ENCODE peak calls at places on chromosomes 1 and 21, in seven cellular contexts. P is fibroblast of lung, R is K562, J is HepG2, A is H9, K is mammary epithelial cell, V is OCI-LY7. H is an unnamed sample.

GRCh38 chr1:115052454-115053083 is 22.9 kb downstream of the TSHB start:
- DNase-seq in R (peak; percentile 69), J (peak; percentile 57), A (peak; percentile 68), K (peak; percentile 63), V (peak; percentile 65), P (peak; percentile 49), H (peak; percentile 87)

GRCh38 chr1:115781343-115781742 is 12.8 kb upstream of the CASQ2 start:
- DNase-seq in J (no peak), V (no peak), A (no peak), R (no peak), P (peak; percentile 73), K (peak; percentile 95), H (no peak)

GRCh38 chr21:23664193-23664694 is 1943.0 kb downstream of the MRPL39 start:
- DNase-seq in R (no peak), K (no peak), V (no peak), J (no peak), P (no peak), A (no peak), H (no peak)

GRCh38 chr21:18617291-18617690 is 213.7 kb upstream of the TMPRSS15 start:
- DNase-seq in R (no peak), A (no peak), K (no peak), V (no peak), P (no peak), J (no peak), H (no peak)

GRCh38 chr1:84693774-84694173 is 3.5 kb upstream of the SSX2IP start:
- DNase-seq in V (no peak), A (no peak), K (no peak), P (no peak), J (no peak), R (no peak), H (no peak)

GRCh38 chr1:241475688-241476087 is 43.9 kb downstream of the FH start:
- DNase-seq in P (no peak), V (no peak), J (no peak), K (peak; percentile 70), A (no peak), R (no peak), H (no peak)

GRCh38 chr21:31253684-31254083 is 90.4 kb downstream of the TIAM1 start:
- DNase-seq in R (no peak), P (no peak), K (no peak), J (no peak), A (no peak), V (no peak), H (no peak)

GRCh38 chr21:43208561-43209332 is 39.9 kb downstream of the CRYAA start:
- DNase-seq in R (no peak), V (no peak), A (peak; percentile 31), K (no peak), P (no peak), J (no peak), H (no peak)

GRCh38 chr1:16938351-16939321 is 16.9 kb downstream of the CROCC start:
- DNase-seq in V (no peak), K (no peak), J (no peak), A (peak; percentile 73), P (no peak), R (no peak), H (no peak)

GRCh38 chr1:159177273-159177907 is 6.0 kb downstream of the CADM3 start:
- DNase-seq in V (peak; percentile 51), J (peak; percentile 55), K (peak; percentile 72), P (peak; percentile 64), R (peak; percentile 73), A (peak; percentile 71), H (peak; percentile 82)

GRCh38 chr1:227356582-227357228 is 38.4 kb upstream of the CDC42BPA start:
- DNase-seq in A (peak; percentile 93), J (peak; percentile 33), K (peak; percentile 64), R (peak; percentile 40), V (no peak), P (no peak), H (no peak)

GRCh38 chr1:205435904-205436573 is 14.2 kb upstream of the LEMD1 start:
- DNase-seq in A (no peak), V (no peak), P (no peak), J (no peak), K (no peak), R (no peak), H (no peak)

GRCh38 chr1:10694274-10694632 is 102.2 kb downstream of the CASZ1 start:
- DNase-seq in A (peak; percentile 53), P (no peak), R (no peak), V (peak; percentile 69), K (peak; percentile 47), J (no peak), H (peak; percentile 78)

GRCh38 chr1:91065337-91065736 is 43.5 kb upstream of the ZNF644 start:
- DNase-seq in J (peak; percentile 7), V (no peak), K (no peak), A (no peak), P (no peak), R (no peak), H (no peak)

GRCh38 chr1:240803151-240803550 is 191.2 kb upstream of the GREM2 start:
- DNase-seq in J (no peak), K (no peak), A (no peak), R (no peak), P (peak; percentile 33), V (no peak), H (no peak)

GRCh38 chr1:14977338-14977931 is 176.1 kb upstream of the TMEM51 start:
- DNase-seq in K (no peak), J (no peak), V (no peak), A (no peak), R (no peak), P (no peak), H (no peak)

GRCh38 chr1:62954758-62955157 is 170.8 kb downstream of the ATG4C start:
- DNase-seq in K (no peak), P (no peak), R (peak; percentile 9), V (no peak), A (no peak), J (peak; percentile 2), H (no peak)

GRCh38 chr1:65309317-65310077 is at the start of gene DNAJC6:
- DNase-seq in K (peak; percentile 63), A (peak; percentile 90), P (peak; percentile 61), V (no peak), J (peak; percentile 20), R (peak; percentile 88), H (no peak)

GRCh38 chr1:239914827-239915231 is 176.9 kb upstream of the FMN2 start:
- DNase-seq in R (no peak), P (peak; percentile 24), V (no peak), K (peak; percentile 6), J (no peak), A (no peak), H (no peak)

GRCh38 chr1:55280731-55281130 is 65.6 kb upstream of the USP24 start:
- DNase-seq in J (no peak), A (no peak), V (no peak), K (no peak), P (peak; percentile 26), R (no peak), H (no peak)

GRCh38 chr1:117146570-117147340 is 25.2 kb upstream of the TRIM45 start:
- DNase-seq in V (no peak), J (no peak), K (peak; percentile 73), R (no peak), A (no peak), P (peak; percentile 84), H (no peak)

GRCh38 chr1:182330303-182330702 is 61.3 kb downstream of the GLUL start:
- DNase-seq in P (peak; percentile 3), A (no peak), V (no peak), R (peak; percentile 72), K (peak; percentile 45), J (no peak), H (no peak)

GRCh38 chr1:207318072-207318619 is 3.3 kb upstream of the CD55 start:
- DNase-seq in P (no peak), K (no peak), R (peak; percentile 72), J (no peak), A (no peak), V (no peak), H (no peak)

GRCh38 chr1:243229526-243229925 is 25.6 kb downstream of the CEP170 start:
- DNase-seq in A (no peak), P (no peak), V (no peak), J (no peak), R (no peak), K (no peak), H (no peak)
- H3K79me2 ChIP-seq in A (peaks cover 13% of the 10 kb centered on the region), P (peaks cover 91% of the 10 kb centered on the region), V (peaks cover 90% of the 10 kb centered on the region), J (peaks cover 54% of the 10 kb centered on the region), R (peaks cover 89% of the 10 kb centered on the region), K (peaks cover 78% of the 10 kb centered on the region), H (peaks cover 94% of the 10 kb centered on the region)

GRCh38 chr21:34565238-34565637 is 49.7 kb downstream of the RCAN1 start:
- DNase-seq in J (no peak), V (no peak), P (no peak), K (no peak), A (no peak), R (no peak), H (no peak)
- H3K9me3 ChIP-seq in J (no peaks in the 10 kb centered on the region), V (no peaks in the 10 kb centered on the region), P (no peaks in the 10 kb centered on the region), K (no peaks in the 10 kb centered on the region), A (no peaks in the 10 kb centered on the region), R (no peaks in the 10 kb centered on the region), H (no peaks in the 10 kb centered on the region)

GRCh38 chr1:7299329-7299799 is 471.7 kb upstream of the VAMP3 start:
- DNase-seq in K (peak; percentile 70), J (no peak), R (no peak), A (no peak), P (peak; percentile 99), V (no peak), H (no peak)

GRCh38 chr1:7299994-7300393 is 471.1 kb upstream of the VAMP3 start:
- DNase-seq in K (no peak), J (no peak), V (no peak), P (peak; percentile 87), R (no peak), A (no peak), H (no peak)

GRCh38 chr1:7298145-7298544 is 473.0 kb upstream of the VAMP3 start:
- DNase-seq in A (no peak), V (no peak), R (no peak), J (no peak), P (no peak), K (no peak), H (no peak)

GRCh38 chr1:7296968-7297367 is 474.1 kb upstream of the VAMP3 start:
- DNase-seq in R (no peak), K (no peak), A (no peak), P (no peak), V (no peak), J (no peak), H (no peak)

GRCh38 chr1:7298749-7299151 is 472.3 kb upstream of the VAMP3 start:
- DNase-seq in J (no peak), V (no peak), R (no peak), A (no peak), P (peak; percentile 79), K (no peak), H (no peak)
- H3K27ac ChIP-seq in J (no peak overlapping the region), V (no peak overlapping the region), R (no peak overlapping the region), A (peak overlapping the region; percentile 71), P (peak overlapping the region; percentile 98), K (no peak overlapping the region), H (no peak overlapping the region)

DNA sequence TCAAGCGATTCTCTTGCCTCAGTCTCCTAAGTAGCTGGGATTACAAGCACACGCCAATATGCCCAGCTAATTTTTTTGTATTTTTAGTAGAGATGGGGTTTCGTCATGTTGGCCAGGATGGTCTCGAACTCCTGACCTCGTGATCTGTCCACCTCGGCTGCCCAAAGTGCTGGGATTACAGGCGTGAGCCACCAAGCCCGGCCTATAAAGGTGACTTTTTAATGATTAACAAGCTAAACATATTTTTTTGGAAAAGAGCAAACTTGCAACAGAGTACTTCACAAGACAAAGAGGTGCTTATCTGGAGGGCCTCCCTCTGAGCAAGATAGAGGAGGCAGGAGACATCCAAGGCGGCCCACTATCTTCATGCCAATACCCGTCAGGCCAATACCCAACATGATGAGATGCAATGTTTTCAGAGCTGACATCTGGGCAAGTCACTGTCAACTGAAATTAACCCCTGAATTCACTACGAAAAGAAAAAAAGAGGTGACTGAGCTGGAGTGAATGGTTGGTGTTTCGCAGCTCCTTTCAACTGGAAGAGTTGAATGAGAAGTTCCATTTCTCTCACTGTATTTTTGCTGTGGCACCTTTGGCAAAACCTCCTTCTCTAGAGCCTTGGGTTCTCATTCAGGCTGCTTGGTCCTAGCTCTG is 10.4 kb downstream of the BCAR3 start:
- DNase-seq in A (no peak), P (no peak), V (no peak), K (no peak), R (no peak), J (peak; percentile 70), H (no peak)
- H3K79me2 ChIP-seq in A (peaks cover 3% of the 10 kb centered on the region), P (peaks cover 89% of the 10 kb centered on the region), V (peaks cover 21% of the 10 kb centered on the region), K (peaks cover 98% of the 10 kb centered on the region), R (no peaks in the 10 kb centered on the region), J (peaks cover 6% of the 10 kb centered on the region), H (peaks cover 3% of the 10 kb centered on the region)

H was measured in Karpas-422.